ENCODE peak calls at places on chromosomes 3 and 15, in eight cellular contexts. X is H1, A is natural killer cell, Z is LNCaP clone FGC, M is psoas muscle, S is HepG2, P is sigmoid colon, C is mesothelial cell of epicardium. W is an unnamed sample.

GRCh38 chr15:34241376-34242350 is 16.8 kb downstream of the EMC4 start:
- DNase-seq in X (no peak), A (no peak), Z (no peak), M (no peak), S (peak), P (no peak), C (no peak), W (no peak)

GRCh38 chr3:193777524-193777923 is 184.5 kb downstream of the OPA1 start:
- DNase-seq in X (no peak), A (no peak), Z (no peak), M (no peak), S (peak), P (no peak), C (no peak), W (no peak)

GRCh38 chr3:8355346-8355745 is 146.3 kb upstream of the LMCD1 start:
- DNase-seq in X (no peak), A (no peak), Z (no peak), M (no peak), S (no peak), P (no peak), C (no peak), W (no peak)

GRCh38 chr15:86846059-86846458 is 766.4 kb downstream of the AGBL1 start:
- DNase-seq in X (no peak), A (no peak), Z (no peak), M (no peak), S (no peak), P (no peak), C (no peak), W (no peak)

GRCh38 chr15:77266708-77267387 is 153.1 kb downstream of the PEAK1 start:
- DNase-seq in X (no peak), A (no peak), Z (no peak), M (no peak), S (no peak), P (no peak), C (no peak), W (no peak)

GRCh38 chr3:79598594-79598993 is 169.2 kb downstream of the ROBO1 start:
- DNase-seq in X (peak), A (no peak), Z (no peak), M (no peak), S (no peak), P (no peak), C (peak), W (no peak)

GRCh38 chr15:32870240-32871033 is 152.6 kb downstream of the GREM1 start:
- DNase-seq in X (no peak), A (no peak), Z (no peak), M (no peak), S (no peak), P (no peak), C (no peak), W (no peak)

GRCh38 chr15:78873796-78874761 is 1.4 kb downstream of the MORF4L1 start:
- DNase-seq in X (no peak), A (peak), Z (peak), M (no peak), S (no peak), P (no peak), C (no peak), W (no peak)

GRCh38 chr3:183123891-183124290 is 24.6 kb upstream of the MCCC1 start:
- DNase-seq in X (no peak), A (no peak), Z (no peak), M (no peak), S (no peak), P (no peak), C (no peak), W (no peak)

GRCh38 chr3:40465111-40465407 is 7.9 kb downstream of the RPL14 start:
- DNase-seq in X (no peak), A (no peak), Z (no peak), M (no peak), S (no peak), P (no peak), C (no peak), W (no peak)

GRCh38 chr3:190188197-190188596 is 67.5 kb upstream of the P3H2 start:
- DNase-seq in X (no peak), A (no peak), Z (no peak), M (no peak), S (no peak), P (no peak), C (no peak), W (no peak)

GRCh38 chr3:10697918-10698317 is 118.1 kb upstream of the SLC6A11 start:
- DNase-seq in X (no peak), A (no peak), Z (no peak), M (no peak), S (no peak), P (peak), C (no peak), W (no peak)

GRCh38 chr3:10692039-10692438 is 124.0 kb upstream of the SLC6A11 start:
- DNase-seq in X (no peak), A (no peak), Z (no peak), M (no peak), S (no peak), P (no peak), C (no peak), W (no peak)

GRCh38 chr3:10694194-10694593 is 121.8 kb upstream of the SLC6A11 start:
- DNase-seq in X (no peak), A (no peak), Z (no peak), M (no peak), S (no peak), P (no peak), C (no peak), W (no peak)

GRCh38 chr3:10695595-10696285 is 120.3 kb upstream of the SLC6A11 start:
- DNase-seq in X (no peak), A (no peak), Z (no peak), M (no peak), S (no peak), P (no peak), C (no peak), W (no peak)

DNA sequence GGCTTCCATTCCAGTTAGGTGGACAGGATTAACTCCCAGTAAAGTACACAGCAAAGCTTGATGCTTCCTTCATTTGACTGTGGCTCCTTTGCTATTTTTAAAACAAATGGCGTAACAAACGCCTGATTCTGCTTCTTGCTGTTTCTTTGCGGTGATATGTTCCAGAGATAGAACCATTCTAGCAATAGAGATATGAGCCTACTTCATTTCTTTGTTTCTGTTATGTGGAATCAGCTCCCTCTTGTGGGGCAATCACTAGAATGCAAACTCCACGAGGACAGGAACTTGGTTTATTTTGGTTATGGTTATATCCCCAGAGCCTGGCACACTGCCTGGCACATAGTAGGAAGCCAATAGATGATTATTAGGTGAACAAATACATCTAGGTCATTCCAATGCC is 122.6 kb upstream of the SLC6A11 start:
- DNase-seq in X (no peak), A (no peak), Z (no peak), M (no peak), S (no peak), P (no peak), C (no peak), W (no peak)
- TF ChIP-seq CTCF in X (no peak), A (no peak), Z (peak), M (peak), S (peak), P (no peak), C (no peak), W (peak)

GRCh38 chr3:71065764-71066013 is 517.8 kb downstream of the FOXP1 start:
- DNase-seq in X (no peak), A (no peak), Z (no peak), M (no peak), S (no peak), P (no peak), C (no peak), W (no peak)

GRCh38 chr3:71062920-71063767 is 520.4 kb downstream of the FOXP1 start:
- DNase-seq in X (no peak), A (no peak), Z (no peak), M (no peak), S (no peak), P (no peak), C (no peak), W (no peak)

GRCh38 chr3:71064976-71065763 is 518.4 kb downstream of the FOXP1 start:
- DNase-seq in X (peak), A (peak), Z (no peak), M (peak), S (peak), P (peak), C (no peak), W (peak)

GRCh38 chr3:71063768-71064287 is 519.7 kb downstream of the FOXP1 start:
- DNase-seq in X (no peak), A (no peak), Z (no peak), M (peak), S (peak), P (no peak), C (no peak), W (no peak)

DNA sequence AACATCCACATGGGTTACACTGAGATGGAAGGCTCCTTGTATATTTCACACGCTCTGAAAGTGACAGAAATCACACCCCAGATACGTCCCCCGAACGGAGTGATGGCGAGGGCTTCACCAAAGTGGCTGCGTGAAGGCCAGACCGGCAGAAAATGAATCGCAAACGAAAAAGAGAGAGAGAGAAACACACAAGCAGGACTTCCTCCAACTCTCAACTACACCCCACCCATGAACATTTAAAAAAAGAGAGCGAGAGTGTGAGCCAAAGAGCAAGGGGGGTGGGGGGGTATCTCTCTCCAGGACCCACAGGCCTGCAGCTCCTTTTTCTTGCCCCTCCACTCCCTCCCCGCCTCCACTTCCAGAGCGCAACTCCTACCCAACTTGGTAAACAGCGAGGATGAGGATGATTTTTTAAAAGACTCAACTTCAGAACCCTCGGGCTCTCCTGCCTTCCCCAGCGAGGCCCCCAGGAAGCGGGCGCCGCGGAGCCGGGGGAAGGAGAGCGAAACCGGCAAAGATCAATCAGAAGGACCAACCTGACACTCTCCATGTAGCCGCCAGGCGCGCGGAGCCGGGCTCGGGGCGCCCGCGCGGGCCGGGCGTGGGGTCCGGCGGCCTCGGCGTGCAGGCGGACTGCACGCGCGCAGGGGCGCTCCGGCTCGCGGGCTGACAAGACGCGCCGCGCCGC is 519.1 kb downstream of the FOXP1 start:
- DNase-seq in X (peak), A (peak), Z (no peak), M (peak), S (peak), P (peak), C (peak), W (peak)
- TF ChIP-seq CTCF in X (no peak), A (no peak), Z (no peak), M (peak), S (no peak), P (no peak), C (no peak), W (peak)

GRCh38 chr3:195854628-195855300 is 43.0 kb upstream of the MUC4 start:
- DNase-seq in X (no peak), A (no peak), Z (no peak), M (no peak), S (no peak), P (no peak), C (no peak), W (no peak)

GRCh38 chr3:195856410-195857084 is 44.8 kb upstream of the MUC4 start:
- DNase-seq in X (no peak), A (no peak), Z (no peak), M (peak), S (no peak), P (no peak), C (no peak), W (no peak)

GRCh38 chr3:195853930-195854478 is 42.3 kb upstream of the MUC4 start:
- DNase-seq in X (no peak), A (no peak), Z (no peak), M (peak), S (no peak), P (no peak), C (no peak), W (no peak)

GRCh38 chr3:195853036-195853435 is 41.3 kb upstream of the MUC4 start:
- DNase-seq in X (no peak), A (no peak), Z (no peak), M (peak), S (no peak), P (no peak), C (no peak), W (no peak)

DNA sequence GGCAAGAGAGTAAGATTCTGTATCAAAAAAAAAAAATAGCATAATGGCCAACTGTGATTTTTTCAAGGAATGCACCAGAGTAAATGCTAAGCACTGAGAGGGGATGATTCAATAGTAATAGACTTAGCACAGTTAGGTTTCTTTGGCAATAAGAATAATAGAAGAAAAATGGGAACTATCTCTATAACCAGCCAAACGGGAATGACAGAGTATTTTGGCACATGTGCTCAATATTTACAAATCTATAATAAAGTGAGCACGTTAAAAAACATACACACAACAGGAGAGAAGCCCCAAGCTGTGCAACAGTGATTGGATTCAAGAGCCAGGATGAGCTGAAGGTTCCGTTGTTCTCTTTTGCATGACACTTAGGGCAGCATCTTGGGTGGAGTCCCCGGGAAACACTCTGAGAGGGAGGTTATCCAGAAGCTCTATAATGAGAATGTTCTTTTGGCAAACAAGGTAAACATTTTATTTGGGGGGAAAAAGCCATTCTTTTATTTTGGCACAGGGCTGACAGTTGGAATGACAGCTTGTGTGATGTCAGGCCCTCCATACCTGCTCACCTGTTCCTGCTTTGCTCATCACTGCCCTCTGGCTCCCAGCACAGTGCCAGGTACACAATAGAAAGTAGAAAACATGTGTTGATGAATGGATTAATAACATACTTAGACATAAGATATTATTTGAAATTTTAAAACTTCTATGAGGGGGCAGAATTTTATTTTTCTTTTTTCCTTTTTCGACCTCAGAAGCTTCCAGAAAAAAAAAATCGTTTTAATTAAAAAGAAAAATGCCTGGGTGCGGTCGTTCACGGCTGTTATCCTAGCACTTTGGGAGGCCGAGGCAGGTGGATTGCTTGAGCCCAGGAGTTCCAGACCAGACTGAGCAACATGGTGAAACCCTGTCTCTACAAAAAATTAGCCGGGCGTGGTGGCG is 44.0 kb upstream of the MUC4 start:
- DNase-seq in X (no peak), A (no peak), Z (no peak), M (no peak), S (no peak), P (no peak), C (no peak), W (no peak)
- TF ChIP-seq CTCF in X (peak), A (no peak), Z (peak), M (no peak), S (peak), P (no peak), C (no peak), W (no peak)

GRCh38 chr3:64546856-64547255 is 140.9 kb downstream of the ADAMTS9 start:
- DNase-seq in X (no peak), A (no peak), Z (no peak), M (no peak), S (no peak), P (no peak), C (no peak), W (no peak)

GRCh38 chr3:64551697-64552096 is 136.1 kb downstream of the ADAMTS9 start:
- DNase-seq in X (no peak), A (no peak), Z (peak), M (no peak), S (no peak), P (no peak), C (no peak), W (no peak)

GRCh38 chr3:64549869-64550268 is 137.9 kb downstream of the ADAMTS9 start:
- DNase-seq in X (no peak), A (no peak), Z (no peak), M (no peak), S (no peak), P (no peak), C (no peak), W (no peak)

GRCh38 chr3:64550745-64551144 is 137.1 kb downstream of the ADAMTS9 start:
- DNase-seq in X (no peak), A (no peak), Z (no peak), M (no peak), S (no peak), P (no peak), C (no peak), W (no peak)

DNA sequence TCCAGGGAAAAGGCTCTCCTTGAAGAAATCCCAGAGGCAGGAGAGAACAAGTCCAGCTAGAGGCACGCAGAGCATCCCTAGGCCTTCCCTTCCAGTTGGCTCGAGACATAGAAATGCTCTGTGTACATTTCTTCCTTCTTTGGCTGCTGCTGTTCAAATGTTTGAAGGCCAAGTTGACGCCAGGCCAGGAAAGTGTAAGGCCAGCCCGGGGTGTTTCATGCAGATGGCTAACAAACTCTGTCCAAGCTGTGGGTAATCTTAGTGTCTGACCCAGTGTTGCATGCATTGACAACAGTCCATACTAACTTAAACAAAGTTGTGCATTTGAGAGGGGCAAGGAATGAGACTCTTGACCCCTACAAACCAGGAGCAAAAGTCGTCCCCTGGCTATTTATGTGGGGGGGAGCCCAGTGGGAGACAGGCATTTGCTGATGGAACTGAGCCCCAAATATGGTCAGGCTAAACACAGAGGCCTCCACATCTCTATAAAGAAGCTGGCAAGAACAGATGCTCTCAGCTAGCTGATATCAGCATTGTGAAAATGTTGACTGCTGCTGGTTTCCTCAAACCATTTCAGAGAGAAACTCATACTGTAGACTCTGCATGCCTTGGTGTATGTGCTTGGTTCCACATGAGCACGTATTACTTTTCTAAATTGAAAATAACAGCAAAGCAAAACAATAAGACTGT is 139.5 kb downstream of the ADAMTS9 start:
- DNase-seq in X (no peak), A (no peak), Z (peak), M (peak), S (no peak), P (peak), C (no peak), W (no peak)
- TF ChIP-seq CTCF in X (no peak), A (no peak), Z (no peak), M (no peak), S (no peak), P (no peak), C (no peak), W (no peak)

GRCh38 chr3:187986514-187986934 is 167.4 kb upstream of the LPP start:
- DNase-seq in X (no peak), A (no peak), Z (no peak), M (peak), S (no peak), P (no peak), C (no peak), W (no peak)
- TF ChIP-seq CTCF in X (no peak), A (no peak), Z (no peak), M (no peak), S (no peak), P (no peak), C (no peak), W (no peak)

DNA sequence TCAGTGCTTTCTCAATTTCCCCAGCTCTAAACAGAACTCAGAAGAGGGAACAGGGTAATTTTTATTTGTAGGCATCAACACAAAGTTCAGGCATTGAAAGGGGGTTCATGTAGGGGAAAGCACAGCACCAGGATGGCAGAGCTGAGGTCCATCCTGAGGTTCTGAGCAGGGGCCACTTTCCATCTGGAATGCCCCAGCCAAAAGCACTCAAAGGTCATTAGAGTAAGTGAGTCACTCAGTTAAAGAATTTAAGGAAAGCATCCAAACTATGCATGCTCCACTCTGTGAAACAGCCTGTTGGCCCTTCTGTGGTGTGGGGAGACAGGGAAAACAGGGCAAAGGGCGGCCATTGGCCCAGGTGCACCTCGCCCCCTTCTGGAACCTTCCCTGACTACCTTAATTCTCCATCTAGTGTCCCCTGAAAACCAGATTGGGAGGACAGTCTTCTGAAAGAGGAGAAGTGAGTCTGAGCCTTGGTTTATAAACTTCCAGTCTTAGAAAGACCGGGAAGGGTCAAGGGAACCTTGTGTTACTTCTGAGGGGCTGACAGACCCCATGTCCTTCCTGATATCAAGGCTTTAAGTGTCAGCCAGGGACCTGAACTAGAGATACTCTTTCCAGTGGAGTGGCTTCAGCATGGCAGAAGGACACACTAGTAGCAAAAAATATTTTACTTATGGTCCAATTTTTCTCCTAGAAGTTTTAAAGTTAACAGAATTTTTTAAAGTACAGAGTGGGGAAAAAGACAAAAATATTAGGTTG is 133.3 kb downstream of the MYLK start:
- DNase-seq in X (peak), A (no peak), Z (no peak), M (no peak), S (peak), P (no peak), C (no peak), W (no peak)
- TF ChIP-seq CTCF in X (no peak), A (no peak), Z (no peak), M (no peak), S (peak), P (no peak), C (no peak), W (no peak)

W was measured in type B pancreatic cell.